ENCODE peak calls at places on chromosomes 5 and 9, in eight cellular contexts. V is AG04449; G is CD4-positive, CD25-positive, alpha-beta regulatory T cell; F is adipocyte; P is fibroblast of mammary gland; B is Panc1; K is WERI-Rb-1; R is aorta. N is an unnamed sample.
A peak's percentile ranks its signal among the peaks of the same experiment; 100 is the strongest.

GRCh38 chr9:117120061-117120460 is 294.8 kb downstream of the ASTN2 start:
- DNase-seq in V (no peak), G (no peak), F (no peak), P (no peak), B (no peak), K (no peak), R (no peak), N (no peak)

GRCh38 chr5:122507045-122507444 is 195.0 kb downstream of the SNCAIP start:
- DNase-seq in V (no peak), G (no peak), F (no peak), P (no peak), B (no peak), K (no peak), R (no peak), N (no peak)

GRCh38 chr5:77994943-77995342 is 218.8 kb upstream of the TBCA start:
- DNase-seq in V (no peak), G (no peak), F (no peak), P (no peak), B (no peak), K (no peak), R (no peak), N (no peak)

GRCh38 chr5:37825334-37825915 is 14.4 kb downstream of the GDNF start:
- DNase-seq in V (no peak), G (no peak), F (no peak), P (no peak), B (no peak), K (no peak), R (no peak), N (no peak)

GRCh38 chr9:76215066-76215465 is 179.2 kb downstream of the RFK start:
- DNase-seq in V (peak; percentile 24), G (no peak), F (peak; percentile 84), P (peak; percentile 82), B (no peak), K (no peak), R (no peak), N (peak; percentile 57)

GRCh38 chr5:7074176-7074575 is 321.8 kb upstream of the ADCY2 start:
- DNase-seq in V (no peak), G (no peak), F (no peak), P (no peak), B (no peak), K (no peak), R (no peak), N (no peak)

GRCh38 chr9:124834586-124834985 is 18.7 kb upstream of the WDR38 start:
- DNase-seq in V (no peak), G (no peak), F (no peak), P (peak; percentile 80), B (no peak), K (no peak), R (no peak), N (no peak)

GRCh38 chr5:66561366-66561990 is 34.7 kb upstream of the MAST4 start:
- DNase-seq in V (no peak), G (no peak), F (no peak), P (no peak), B (no peak), K (no peak), R (no peak), N (no peak)

GRCh38 chr9:137694962-137695875 is 76.4 kb downstream of the EHMT1 start:
- DNase-seq in V (no peak), G (no peak), F (no peak), P (peak; percentile 49), B (no peak), K (peak; percentile 74), R (no peak), N (no peak)

GRCh38 chr5:172775326-172776234 is 4.6 kb upstream of the DUSP1 start:
- DNase-seq in V (peak; percentile 76), G (no peak), F (peak; percentile 97), P (peak; percentile 99), B (no peak), K (no peak), R (peak; percentile 83), N (no peak)

GRCh38 chr5:172104021-172104420 is 84.0 kb downstream of the STK10 start:
- DNase-seq in V (no peak), G (no peak), F (no peak), P (no peak), B (no peak), K (no peak), R (no peak), N (no peak)

GRCh38 chr9:130265431-130266235 is at the start of gene HMCN2:
- DNase-seq in V (no peak), G (no peak), F (peak; percentile 29), P (no peak), B (no peak), K (peak; percentile 51), R (no peak), N (no peak)

GRCh38 chr9:89999534-90000370 is 394.9 kb downstream of the GADD45G start:
- DNase-seq in V (peak; percentile 17), G (peak; percentile 81), F (peak; percentile 44), P (peak; percentile 29), B (no peak), K (peak; percentile 52), R (peak; percentile 87), N (no peak)

DNA sequence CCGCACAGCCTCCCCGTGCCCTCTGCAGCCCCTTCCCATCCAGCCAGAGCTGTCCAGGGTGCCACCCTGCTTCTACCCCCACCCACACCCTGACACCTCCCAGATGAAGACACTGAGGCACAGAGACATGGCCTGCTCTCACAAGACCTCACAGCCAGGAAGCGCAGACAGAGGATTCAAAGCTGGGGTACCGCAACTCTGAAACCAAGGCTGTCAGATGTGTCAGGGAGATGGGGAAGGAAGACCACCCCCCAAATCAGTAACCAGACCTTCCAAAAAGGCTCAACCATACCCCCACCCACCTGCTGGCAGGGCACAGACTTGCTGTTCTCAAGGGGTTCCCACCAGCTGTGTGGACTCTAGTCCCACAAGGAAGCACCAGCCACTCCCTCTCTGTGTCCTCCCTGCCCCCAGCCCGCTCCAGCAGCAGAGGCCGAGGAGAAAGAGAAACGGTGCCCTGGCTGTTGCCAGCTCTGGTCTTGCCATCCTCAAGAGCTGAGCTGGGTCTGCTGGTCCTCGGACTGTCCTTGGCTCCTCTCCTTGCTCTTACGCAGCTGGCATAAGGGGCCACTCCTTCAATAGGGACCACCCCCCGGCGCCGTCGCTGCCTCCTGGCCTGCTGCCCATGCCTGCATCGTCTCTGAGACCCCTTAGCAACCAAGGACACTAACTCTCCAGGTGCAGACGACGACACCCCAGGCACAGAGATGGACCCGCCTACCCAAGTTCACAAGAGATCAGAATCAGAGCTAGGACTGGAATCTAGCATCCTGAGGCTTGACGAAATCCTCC is 700 bp downstream of the AKNA start:
- DNase-seq in V (no peak), G (peak; percentile 58), F (peak; percentile 52), P (no peak), B (no peak), K (no peak), R (peak; percentile 78), N (no peak)
- H3K4me3 ChIP-seq in V (peak overlapping the region; percentile 61), G (peak overlapping the region; percentile 98), F (peak overlapping the region; percentile 93), P (peak overlapping the region; percentile 61), B (no peak overlapping the region), K (peak overlapping the region; percentile 34), R (peak overlapping the region; percentile 31), N (peak overlapping the region; percentile 50)

GRCh38 chr5:155728857-155729683 is 597.9 kb upstream of the SGCD start:
- DNase-seq in V (peak; percentile 3), G (no peak), F (peak; percentile 31), P (peak; percentile 6), B (no peak), K (peak; percentile 67), R (no peak), N (no peak)
- H3K4me3 ChIP-seq in V (peak overlapping the region; percentile 59), G (no peak overlapping the region), F (peak overlapping the region; percentile 66), P (no peak overlapping the region), B (no peak overlapping the region), K (peak overlapping the region; percentile 72), R (no peak overlapping the region), N (no peak overlapping the region)

DNA sequence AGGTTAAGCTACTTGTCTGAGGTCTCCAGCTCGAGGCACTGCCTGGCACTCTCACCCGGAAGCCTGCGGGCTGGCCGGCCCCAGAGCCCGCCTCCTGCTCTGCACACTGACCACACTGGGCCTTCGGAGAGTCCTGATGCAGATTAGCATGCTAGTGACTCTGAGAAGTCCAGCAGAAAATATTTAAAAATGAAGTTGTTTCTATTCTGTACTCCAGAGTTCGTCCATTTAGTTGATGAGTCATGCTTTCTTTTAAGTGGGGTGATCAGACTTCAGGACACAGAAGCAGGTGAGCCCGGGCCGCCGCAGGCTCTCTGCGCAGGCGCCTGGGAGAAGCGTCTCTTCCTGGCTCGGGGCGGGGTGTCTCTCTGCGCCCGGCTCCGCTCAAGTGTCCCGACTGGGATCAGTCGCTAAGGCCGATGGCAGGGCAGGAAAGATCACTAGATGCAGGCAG is 32.5 kb downstream of the FAM240B start:
- DNase-seq in V (no peak), G (peak; percentile 49), F (peak; percentile 44), P (no peak), B (peak; percentile 22), K (no peak), R (peak; percentile 56), N (no peak)
- H3K4me3 ChIP-seq in V (no peak overlapping the region), G (no peak overlapping the region), F (no peak overlapping the region), P (no peak overlapping the region), B (peak overlapping the region; percentile 30), K (no peak overlapping the region), R (no peak overlapping the region), N (no peak overlapping the region)

GRCh38 chr9:94656976-94657375 is 17.7 kb upstream of the FBP1 start:
- DNase-seq in V (no peak), G (no peak), F (no peak), P (no peak), B (no peak), K (no peak), R (no peak), N (no peak)

GRCh38 chr9:94650924-94651323 is 11.6 kb upstream of the FBP1 start:
- DNase-seq in V (no peak), G (no peak), F (no peak), P (no peak), B (no peak), K (no peak), R (no peak), N (no peak)

GRCh38 chr9:94656190-94656589 is 16.9 kb upstream of the FBP1 start:
- DNase-seq in V (no peak), G (peak; percentile 74), F (no peak), P (no peak), B (no peak), K (no peak), R (peak; percentile 65), N (no peak)

GRCh38 chr9:94654165-94654894 is 15.0 kb upstream of the FBP1 start:
- DNase-seq in V (no peak), G (no peak), F (no peak), P (no peak), B (no peak), K (no peak), R (peak; percentile 65), N (no peak)

GRCh38 chr9:94655739-94656138 is 16.4 kb upstream of the FBP1 start:
- DNase-seq in V (no peak), G (peak; percentile 6), F (no peak), P (no peak), B (no peak), K (no peak), R (no peak), N (no peak)
- H3K4me3 ChIP-seq in V (no peak overlapping the region), G (peak overlapping the region; percentile 57), F (no peak overlapping the region), P (no peak overlapping the region), B (no peak overlapping the region), K (no peak overlapping the region), R (no peak overlapping the region), N (no peak overlapping the region)

GRCh38 chr9:6645153-6646027 is at the start of gene GLDC:
- DNase-seq in V (no peak), G (peak; percentile 53), F (peak; percentile 10), P (no peak), B (peak; percentile 15), K (peak; percentile 89), R (peak; percentile 50), N (no peak)
- H3K4me3 ChIP-seq in V (no peak within 1 kb of the TSS), G (peak within 1 kb of the TSS; percentile 31), F (peak within 1 kb of the TSS; percentile 44), P (peak within 1 kb of the TSS; percentile 15), B (peak within 1 kb of the TSS; percentile 54), K (peak within 1 kb of the TSS; percentile 76), R (peak within 1 kb of the TSS; percentile 2), N (peak within 1 kb of the TSS; percentile 20)

GRCh38 chr9:123073991-123074422 is 40.5 kb downstream of the GPR21 start:
- DNase-seq in V (peak; percentile 93), G (no peak), F (peak; percentile 63), P (peak; percentile 71), B (no peak), K (no peak), R (no peak), N (peak; percentile 76)
- H3K4me3 ChIP-seq in V (no peak overlapping the region), G (no peak overlapping the region), F (peak overlapping the region; percentile 53), P (no peak overlapping the region), B (no peak overlapping the region), K (no peak overlapping the region), R (peak overlapping the region; percentile 18), N (no peak overlapping the region)

N was measured in HFF-Myc.